ENCODE peak calls at places on chromosomes 5 and 9, in nine cellular contexts. One of them, this sample, is unnamed.

GRCh38 chr5:9546973-9547947 is 1.4 kb upstream of the SEMA5A start:
- DNase-seq in WTC11: peak; percentile 50
- DNase-seq in GM13976: no peak
- DNase-seq in A549: no peak
- DNase-seq in AG09319: no peak
- DNase-seq in ovary: peak; percentile 43
- DNase-seq in CD4-positive, alpha-beta T cell: no peak
- DNase-seq in activated CD8-positive, alpha-beta T cell treated with anti-CD3 and anti-CD28 coated beads for 36 hours: no peak
- DNase-seq in pancreas: peak; percentile 58
- DNase-seq in this sample: no peak

GRCh38 chr9:12640021-12640587 is 53.1 kb upstream of the TYRP1 start:
- DNase-seq in WTC11: no peak
- DNase-seq in GM13976: no peak
- DNase-seq in A549: peak; percentile 4
- DNase-seq in AG09319: no peak
- DNase-seq in ovary: no peak
- DNase-seq in CD4-positive, alpha-beta T cell: no peak
- DNase-seq in activated CD8-positive, alpha-beta T cell treated with anti-CD3 and anti-CD28 coated beads for 36 hours: no peak
- DNase-seq in pancreas: no peak
- DNase-seq in this sample: no peak

GRCh38 chr9:35651964-35652828 is 1.5 kb upstream of the SIT1 start:
- DNase-seq in WTC11: no peak
- DNase-seq in GM13976: no peak
- DNase-seq in A549: no peak
- DNase-seq in AG09319: no peak
- DNase-seq in ovary: no peak
- DNase-seq in CD4-positive, alpha-beta T cell: no peak
- DNase-seq in activated CD8-positive, alpha-beta T cell treated with anti-CD3 and anti-CD28 coated beads for 36 hours: no peak
- DNase-seq in pancreas: no peak
- DNase-seq in this sample: no peak

GRCh38 chr9:119884411-119884810 is 515.2 kb upstream of the BRINP1 start:
- DNase-seq in WTC11: no peak
- DNase-seq in GM13976: no peak
- DNase-seq in A549: no peak
- DNase-seq in AG09319: no peak
- DNase-seq in ovary: no peak
- DNase-seq in CD4-positive, alpha-beta T cell: no peak
- DNase-seq in activated CD8-positive, alpha-beta T cell treated with anti-CD3 and anti-CD28 coated beads for 36 hours: no peak
- DNase-seq in pancreas: no peak
- DNase-seq in this sample: no peak

GRCh38 chr5:36948041-36948440 is 71.5 kb downstream of the NIPBL start:
- DNase-seq in WTC11: no peak
- DNase-seq in GM13976: no peak
- DNase-seq in A549: no peak
- DNase-seq in AG09319: no peak
- DNase-seq in ovary: no peak
- DNase-seq in CD4-positive, alpha-beta T cell: no peak
- DNase-seq in activated CD8-positive, alpha-beta T cell treated with anti-CD3 and anti-CD28 coated beads for 36 hours: no peak
- DNase-seq in pancreas: no peak
- DNase-seq in this sample: no peak

GRCh38 chr9:374726-375125 is 160.1 kb downstream of the DOCK8 start:
- DNase-seq in WTC11: no peak
- DNase-seq in GM13976: no peak
- DNase-seq in A549: no peak
- DNase-seq in AG09319: no peak
- DNase-seq in ovary: no peak
- DNase-seq in CD4-positive, alpha-beta T cell: no peak
- DNase-seq in activated CD8-positive, alpha-beta T cell treated with anti-CD3 and anti-CD28 coated beads for 36 hours: no peak
- DNase-seq in pancreas: no peak
- DNase-seq in this sample: no peak

GRCh38 chr9:88303785-88304495 is 84.3 kb upstream of the SPIN1 start:
- DNase-seq in WTC11: no peak
- DNase-seq in GM13976: peak; percentile 74
- DNase-seq in A549: no peak
- DNase-seq in AG09319: no peak
- DNase-seq in ovary: no peak
- DNase-seq in CD4-positive, alpha-beta T cell: no peak
- DNase-seq in activated CD8-positive, alpha-beta T cell treated with anti-CD3 and anti-CD28 coated beads for 36 hours: peak; percentile 91
- DNase-seq in pancreas: no peak
- DNase-seq in this sample: no peak

GRCh38 chr5:135821061-135821781 is 13.2 kb upstream of the SLC25A48 start:
- DNase-seq in WTC11: no peak
- DNase-seq in GM13976: no peak
- DNase-seq in A549: no peak
- DNase-seq in AG09319: no peak
- DNase-seq in ovary: no peak
- DNase-seq in CD4-positive, alpha-beta T cell: no peak
- DNase-seq in activated CD8-positive, alpha-beta T cell treated with anti-CD3 and anti-CD28 coated beads for 36 hours: no peak
- DNase-seq in pancreas: no peak
- DNase-seq in this sample: no peak

GRCh38 chr9:90064248-90064647 is 459.4 kb downstream of the GADD45G start:
- DNase-seq in WTC11: no peak
- DNase-seq in GM13976: no peak
- DNase-seq in A549: no peak
- DNase-seq in AG09319: no peak
- DNase-seq in ovary: no peak
- DNase-seq in CD4-positive, alpha-beta T cell: no peak
- DNase-seq in activated CD8-positive, alpha-beta T cell treated with anti-CD3 and anti-CD28 coated beads for 36 hours: no peak
- DNase-seq in pancreas: no peak
- DNase-seq in this sample: no peak

GRCh38 chr5:149995385-149996085 is 4.9 kb downstream of the TIGD6 start:
- DNase-seq in WTC11: no peak
- DNase-seq in GM13976: no peak
- DNase-seq in A549: no peak
- DNase-seq in AG09319: no peak
- DNase-seq in ovary: no peak
- DNase-seq in CD4-positive, alpha-beta T cell: no peak
- DNase-seq in activated CD8-positive, alpha-beta T cell treated with anti-CD3 and anti-CD28 coated beads for 36 hours: no peak
- DNase-seq in pancreas: no peak
- DNase-seq in this sample: no peak

GRCh38 chr9:23850242-23851023 is 24.4 kb upstream of the ELAVL2 start:
- DNase-seq in WTC11: peak; percentile 56
- DNase-seq in GM13976: no peak
- DNase-seq in A549: no peak
- DNase-seq in AG09319: no peak
- DNase-seq in ovary: no peak
- DNase-seq in CD4-positive, alpha-beta T cell: no peak
- DNase-seq in activated CD8-positive, alpha-beta T cell treated with anti-CD3 and anti-CD28 coated beads for 36 hours: no peak
- DNase-seq in pancreas: no peak
- DNase-seq in this sample: peak; percentile 46

GRCh38 chr5:180210961-180211760 is 2.1 kb upstream of the RASGEF1C start:
- DNase-seq in WTC11: no peak
- DNase-seq in GM13976: no peak
- DNase-seq in A549: no peak
- DNase-seq in AG09319: no peak
- DNase-seq in ovary: no peak
- DNase-seq in CD4-positive, alpha-beta T cell: no peak
- DNase-seq in activated CD8-positive, alpha-beta T cell treated with anti-CD3 and anti-CD28 coated beads for 36 hours: no peak
- DNase-seq in pancreas: no peak
- DNase-seq in this sample: no peak

GRCh38 chr9:28782630-28783029 is 1209.3 kb upstream of the C9orf72 start:
- DNase-seq in WTC11: no peak
- DNase-seq in GM13976: no peak
- DNase-seq in A549: no peak
- DNase-seq in AG09319: no peak
- DNase-seq in ovary: no peak
- DNase-seq in CD4-positive, alpha-beta T cell: no peak
- DNase-seq in activated CD8-positive, alpha-beta T cell treated with anti-CD3 and anti-CD28 coated beads for 36 hours: no peak
- DNase-seq in pancreas: no peak
- DNase-seq in this sample: no peak

GRCh38 chr5:137296213-137296702 is 202.9 kb downstream of the SPOCK1 start:
- DNase-seq in WTC11: no peak
- DNase-seq in GM13976: no peak
- DNase-seq in A549: no peak
- DNase-seq in AG09319: peak; percentile 85
- DNase-seq in ovary: no peak
- DNase-seq in CD4-positive, alpha-beta T cell: no peak
- DNase-seq in activated CD8-positive, alpha-beta T cell treated with anti-CD3 and anti-CD28 coated beads for 36 hours: no peak
- DNase-seq in pancreas: no peak
- DNase-seq in this sample: peak; percentile 27

GRCh38 chr5:104170906-104171305 is 608.3 kb upstream of the NUDT12 start:
- DNase-seq in WTC11: no peak
- DNase-seq in GM13976: no peak
- DNase-seq in A549: no peak
- DNase-seq in AG09319: no peak
- DNase-seq in ovary: no peak
- DNase-seq in CD4-positive, alpha-beta T cell: no peak
- DNase-seq in activated CD8-positive, alpha-beta T cell treated with anti-CD3 and anti-CD28 coated beads for 36 hours: no peak
- DNase-seq in pancreas: no peak
- DNase-seq in this sample: no peak

GRCh38 chr5:17828709-17829108 is 194.4 kb downstream of the TAF11L14 start:
- DNase-seq in WTC11: no peak
- DNase-seq in GM13976: no peak
- DNase-seq in A549: no peak
- DNase-seq in AG09319: no peak
- DNase-seq in ovary: no peak
- DNase-seq in CD4-positive, alpha-beta T cell: no peak
- DNase-seq in activated CD8-positive, alpha-beta T cell treated with anti-CD3 and anti-CD28 coated beads for 36 hours: no peak
- DNase-seq in pancreas: no peak
- DNase-seq in this sample: no peak

GRCh38 chr9:89667730-89668129 is 62.9 kb downstream of the GADD45G start:
- DNase-seq in WTC11: no peak
- DNase-seq in GM13976: no peak
- DNase-seq in A549: no peak
- DNase-seq in AG09319: no peak
- DNase-seq in ovary: no peak
- DNase-seq in CD4-positive, alpha-beta T cell: no peak
- DNase-seq in activated CD8-positive, alpha-beta T cell treated with anti-CD3 and anti-CD28 coated beads for 36 hours: no peak
- DNase-seq in pancreas: peak; percentile 75
- DNase-seq in this sample: no peak

GRCh38 chr5:148125641-148126040 is 42.7 kb upstream of the SPINK14 start:
- DNase-seq in WTC11: no peak
- DNase-seq in GM13976: no peak
- DNase-seq in A549: no peak
- DNase-seq in AG09319: no peak
- DNase-seq in ovary: no peak
- DNase-seq in CD4-positive, alpha-beta T cell: no peak
- DNase-seq in activated CD8-positive, alpha-beta T cell treated with anti-CD3 and anti-CD28 coated beads for 36 hours: no peak
- DNase-seq in pancreas: no peak
- DNase-seq in this sample: no peak

GRCh38 chr5:107744418-107745330 is 73.9 kb upstream of the EFNA5 start:
- DNase-seq in WTC11: peak; percentile 22
- DNase-seq in GM13976: no peak
- DNase-seq in A549: no peak
- DNase-seq in AG09319: no peak
- DNase-seq in ovary: no peak
- DNase-seq in CD4-positive, alpha-beta T cell: no peak
- DNase-seq in activated CD8-positive, alpha-beta T cell treated with anti-CD3 and anti-CD28 coated beads for 36 hours: no peak
- DNase-seq in pancreas: no peak
- DNase-seq in this sample: no peak

DNA sequence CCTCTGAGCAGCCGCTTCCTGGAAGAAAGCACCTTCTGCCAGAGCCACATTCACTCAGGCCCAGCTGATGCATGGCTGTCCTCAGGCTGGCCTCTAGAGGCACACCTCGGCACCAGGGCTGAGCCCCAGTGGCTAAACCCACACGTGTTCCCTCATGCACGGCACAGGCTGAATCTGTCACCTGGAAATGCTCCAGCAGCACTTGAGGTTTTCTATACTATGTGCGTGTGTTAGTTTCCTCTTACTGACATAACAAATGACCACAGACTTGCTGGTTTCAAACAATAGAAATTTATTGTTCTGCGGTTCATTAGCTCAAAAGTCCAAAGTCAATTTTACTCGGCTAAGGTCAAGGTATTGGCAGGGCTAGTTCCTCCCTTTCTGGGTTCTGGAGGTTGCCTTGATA is 141.4 kb downstream of the LRRC70 start:
- DNase-seq in WTC11: peak; percentile 63
- DNase-seq in GM13976: peak; percentile 44
- DNase-seq in A549: peak; percentile 37
- DNase-seq in AG09319: no peak
- DNase-seq in ovary: no peak
- DNase-seq in CD4-positive, alpha-beta T cell: no peak
- DNase-seq in activated CD8-positive, alpha-beta T cell treated with anti-CD3 and anti-CD28 coated beads for 36 hours: peak; percentile 20
- DNase-seq in pancreas: no peak
- DNase-seq in this sample: peak; percentile 69
- TF ChIP-seq CTCF in WTC11: no peak
- TF ChIP-seq CTCF in GM13976: peak; percentile 24
- TF ChIP-seq CTCF in A549: no peak
- TF ChIP-seq CTCF in AG09319: no peak
- TF ChIP-seq CTCF in ovary: no peak
- TF ChIP-seq CTCF in CD4-positive, alpha-beta T cell: no peak
- TF ChIP-seq CTCF in activated CD8-positive, alpha-beta T cell treated with anti-CD3 and anti-CD28 coated beads for 36 hours: no peak
- TF ChIP-seq CTCF in pancreas: no peak
- TF ChIP-seq CTCF in this sample: peak; percentile 81

GRCh38 chr5:171418982-171419662 is at the start of gene FGF18:
- DNase-seq in WTC11: peak; percentile 76
- DNase-seq in GM13976: peak; percentile 78
- DNase-seq in A549: peak; percentile 54
- DNase-seq in AG09319: peak; percentile 46
- DNase-seq in ovary: peak; percentile 33
- DNase-seq in CD4-positive, alpha-beta T cell: no peak
- DNase-seq in activated CD8-positive, alpha-beta T cell treated with anti-CD3 and anti-CD28 coated beads for 36 hours: peak; percentile 58
- DNase-seq in pancreas: no peak
- DNase-seq in this sample: peak; percentile 62
- TF ChIP-seq CTCF in WTC11: no peak
- TF ChIP-seq CTCF in GM13976: no peak
- TF ChIP-seq CTCF in A549: peak; percentile 37
- TF ChIP-seq CTCF in AG09319: no peak
- TF ChIP-seq CTCF in ovary: no peak
- TF ChIP-seq CTCF in CD4-positive, alpha-beta T cell: peak; percentile 27
- TF ChIP-seq CTCF in activated CD8-positive, alpha-beta T cell treated with anti-CD3 and anti-CD28 coated beads for 36 hours: peak; percentile 69
- TF ChIP-seq CTCF in pancreas: peak; percentile 2
- TF ChIP-seq CTCF in this sample: no peak

DNA sequence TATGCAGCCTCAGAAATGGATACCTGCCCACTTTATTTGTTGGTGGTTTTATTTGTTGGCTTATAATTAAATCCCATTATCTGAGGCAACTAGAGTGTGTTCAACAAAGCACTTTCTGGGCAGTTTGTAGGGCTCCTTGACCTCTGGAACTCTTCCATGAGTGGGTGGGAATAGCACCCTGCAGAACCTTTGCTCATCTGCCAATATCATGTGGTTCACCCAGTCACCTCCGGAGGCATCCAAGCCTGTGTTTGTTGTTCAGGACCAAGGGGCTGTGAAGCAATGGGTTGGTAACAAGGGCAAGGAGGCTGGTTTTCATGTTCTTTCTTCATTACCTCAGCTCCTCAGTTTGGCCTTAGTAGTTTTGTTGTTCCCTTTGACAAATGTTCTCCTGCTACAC is 314.0 kb downstream of the NDUFS4 start:
- DNase-seq in WTC11: peak; percentile 35
- DNase-seq in GM13976: no peak
- DNase-seq in A549: no peak
- DNase-seq in AG09319: no peak
- DNase-seq in ovary: no peak
- DNase-seq in CD4-positive, alpha-beta T cell: no peak
- DNase-seq in activated CD8-positive, alpha-beta T cell treated with anti-CD3 and anti-CD28 coated beads for 36 hours: peak; percentile 11
- DNase-seq in pancreas: no peak
- DNase-seq in this sample: peak; percentile 26
- TF ChIP-seq CTCF in WTC11: no peak
- TF ChIP-seq CTCF in GM13976: no peak
- TF ChIP-seq CTCF in A549: no peak
- TF ChIP-seq CTCF in AG09319: no peak
- TF ChIP-seq CTCF in ovary: no peak
- TF ChIP-seq CTCF in CD4-positive, alpha-beta T cell: no peak
- TF ChIP-seq CTCF in activated CD8-positive, alpha-beta T cell treated with anti-CD3 and anti-CD28 coated beads for 36 hours: no peak
- TF ChIP-seq CTCF in pancreas: no peak
- TF ChIP-seq CTCF in this sample: peak; percentile 43

DNA sequence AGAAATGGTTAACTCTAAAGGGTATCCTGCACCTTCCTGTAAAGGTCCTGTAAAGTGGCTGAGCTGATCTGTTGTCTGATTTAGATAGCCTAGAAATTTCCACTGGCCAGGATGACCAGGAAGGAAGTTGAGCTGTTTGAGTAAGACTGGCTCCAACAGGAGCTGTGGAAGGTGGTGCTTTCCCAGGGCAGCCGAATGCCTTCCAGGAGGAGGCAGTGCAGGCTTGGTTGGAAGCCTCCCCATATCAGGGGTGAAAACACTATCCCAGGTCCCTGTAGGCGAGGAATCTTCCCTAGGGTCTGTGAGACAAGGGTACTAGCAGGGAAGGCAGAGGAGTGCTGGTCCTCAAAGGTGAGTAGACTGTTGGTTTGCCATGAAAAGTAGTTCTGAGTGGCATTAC is 98.4 kb downstream of the LIX1 start:
- DNase-seq in WTC11: peak; percentile 76
- DNase-seq in GM13976: no peak
- DNase-seq in A549: no peak
- DNase-seq in AG09319: no peak
- DNase-seq in ovary: no peak
- DNase-seq in CD4-positive, alpha-beta T cell: no peak
- DNase-seq in activated CD8-positive, alpha-beta T cell treated with anti-CD3 and anti-CD28 coated beads for 36 hours: no peak
- DNase-seq in pancreas: peak; percentile 22
- DNase-seq in this sample: peak; percentile 14
- TF ChIP-seq CTCF in WTC11: peak; percentile 30
- TF ChIP-seq CTCF in GM13976: no peak
- TF ChIP-seq CTCF in A549: peak; percentile 14
- TF ChIP-seq CTCF in AG09319: peak; percentile 12
- TF ChIP-seq CTCF in ovary: no peak
- TF ChIP-seq CTCF in CD4-positive, alpha-beta T cell: no peak
- TF ChIP-seq CTCF in activated CD8-positive, alpha-beta T cell treated with anti-CD3 and anti-CD28 coated beads for 36 hours: no peak
- TF ChIP-seq CTCF in pancreas: no peak
- TF ChIP-seq CTCF in this sample: peak; percentile 47

This sample was measured in WERI-Rb-1.